ENCODE peak calls at places on chromosomes 11 and 22, in seven cellular contexts. T is lower leg skin, S is lung, Z is IMR-90, W is A549, L is left lung, N is BJ. Q is an unnamed sample.

GRCh38 chr11:8768625-8769333 is 86.2 kb downstream of the RPL27A start:
- DNase-seq in T (no peak), S (peak; percentile 57), Z (peak; percentile 89), W (no peak), L (peak; percentile 75), N (no peak), Q (no peak)

GRCh38 chr22:40819741-40820140 is 595 bp upstream of the SLC25A17 start:
- DNase-seq in T (no peak), S (no peak), Z (peak; percentile 42), W (no peak), L (no peak), N (no peak), Q (no peak)

GRCh38 chr22:29359469-29359868 is 28.9 kb downstream of the AP1B1 start:
- DNase-seq in T (no peak), S (peak; percentile 37), Z (peak; percentile 53), W (peak; percentile 28), L (no peak), N (no peak), Q (peak; percentile 45)

GRCh38 chr22:44828193-44828592 is 75.8 kb downstream of the ARHGAP8 start:
- DNase-seq in T (no peak), S (no peak), Z (no peak), W (peak; percentile 21), L (no peak), N (no peak), Q (no peak)

GRCh38 chr11:125117429-125117828 is 6.0 kb upstream of the TMEM218 start:
- DNase-seq in T (no peak), S (no peak), Z (no peak), W (no peak), L (no peak), N (no peak), Q (no peak)

GRCh38 chr22:36796629-36797175 is 20.1 kb downstream of the PVALB start:
- DNase-seq in T (no peak), S (no peak), Z (no peak), W (no peak), L (no peak), N (no peak), Q (no peak)

GRCh38 chr11:17267576-17267975 is 9.0 kb upstream of the NUCB2 start:
- DNase-seq in T (no peak), S (no peak), Z (peak; percentile 33), W (peak; percentile 86), L (no peak), N (peak; percentile 44), Q (no peak)

GRCh38 chr11:48193876-48194275 is 22.7 kb upstream of the OR4B1 start:
- DNase-seq in T (no peak), S (no peak), Z (peak; percentile 94), W (no peak), L (no peak), N (no peak), Q (no peak)

GRCh38 chr11:15774021-15774862 is 582.1 kb downstream of the SOX6 start:
- DNase-seq in T (no peak), S (no peak), Z (no peak), W (no peak), L (no peak), N (no peak), Q (no peak)

GRCh38 chr22:42920101-42920820 is 63.2 kb upstream of the ARFGAP3 start:
- DNase-seq in T (no peak), S (no peak), Z (peak; percentile 39), W (no peak), L (no peak), N (no peak), Q (no peak)

GRCh38 chr22:24997023-24997422 is 44.5 kb downstream of the KIAA1671 start:
- DNase-seq in T (no peak), S (no peak), Z (no peak), W (no peak), L (no peak), N (no peak), Q (no peak)

GRCh38 chr22:30452861-30453260 is 19.0 kb downstream of the SEC14L3 start:
- DNase-seq in T (no peak), S (no peak), Z (no peak), W (no peak), L (no peak), N (no peak), Q (no peak)

GRCh38 chr22:47605886-47606285 is 843.4 kb downstream of the TBC1D22A start:
- DNase-seq in T (no peak), S (no peak), Z (no peak), W (no peak), L (no peak), N (no peak), Q (no peak)

GRCh38 chr11:112610494-112610893 is 349.8 kb upstream of the PLET1 start:
- DNase-seq in T (no peak), S (no peak), Z (no peak), W (no peak), L (no peak), N (no peak), Q (no peak)

GRCh38 chr11:134712228-134713145 is 300.4 kb upstream of the B3GAT1 start:
- DNase-seq in T (no peak), S (no peak), Z (no peak), W (no peak), L (no peak), N (no peak), Q (no peak)

GRCh38 chr11:118918128-118918685 is 7.5 kb downstream of the BCL9L start:
- DNase-seq in T (peak; percentile 86), S (peak; percentile 76), Z (peak; percentile 91), W (no peak), L (peak; percentile 80), N (peak; percentile 87), Q (peak; percentile 90)

GRCh38 chr11:65862191-65862735 is 2.0 kb downstream of the MUS81 start:
- DNase-seq in T (no peak), S (no peak), Z (no peak), W (no peak), L (no peak), N (no peak), Q (no peak)

GRCh38 chr11:69531717-69532088 is 50.2 kb downstream of the LINC01488 start:
- DNase-seq in T (no peak), S (no peak), Z (no peak), W (no peak), L (no peak), N (no peak), Q (no peak)

GRCh38 chr11:12723410-12724297 is 49.4 kb downstream of the TEAD1 start:
- DNase-seq in T (peak; percentile 44), S (peak; percentile 34), Z (peak; percentile 45), W (peak; percentile 85), L (no peak), N (no peak), Q (no peak)

GRCh38 chr11:123072762-123073161 is 10.8 kb upstream of the HSPA8 start:
- DNase-seq in T (no peak), S (no peak), Z (no peak), W (no peak), L (no peak), N (no peak), Q (no peak)

GRCh38 chr22:29470159-29470855 is 9.7 kb upstream of the NEFH start:
- DNase-seq in T (peak; percentile 30), S (peak; percentile 76), Z (peak; percentile 24), W (peak; percentile 66), L (peak; percentile 54), N (no peak), Q (no peak)

GRCh38 chr11:104916442-104916841 is 18.2 kb upstream of the CASP12 start:
- DNase-seq in T (no peak), S (no peak), Z (peak; percentile 56), W (no peak), L (no peak), N (no peak), Q (no peak)

GRCh38 chr22:46774456-46775363 is 12.3 kb downstream of the TBC1D22A start:
- DNase-seq in T (no peak), S (no peak), Z (no peak), W (no peak), L (no peak), N (no peak), Q (no peak)

GRCh38 chr22:44202261-44202789 is 21.6 kb downstream of the PARVG start:
- DNase-seq in T (no peak), S (no peak), Z (peak; percentile 90), W (no peak), L (no peak), N (peak; percentile 73), Q (peak; percentile 58)

GRCh38 chr11:1490651-1491050 is 4.1 kb upstream of the MOB2 start:
- DNase-seq in T (no peak), S (no peak), Z (no peak), W (no peak), L (no peak), N (no peak), Q (no peak)

GRCh38 chr11:29518389-29519174 is 498.2 kb downstream of the KCNA4 start:
- DNase-seq in T (no peak), S (no peak), Z (no peak), W (no peak), L (no peak), N (no peak), Q (no peak)

GRCh38 chr11:92083123-92083522 is 141.5 kb upstream of the FAT3 start:
- DNase-seq in T (no peak), S (no peak), Z (no peak), W (no peak), L (no peak), N (no peak), Q (no peak)
- H3K4me3 ChIP-seq in T (no peak overlapping the region), S (no peak overlapping the region), Z (no peak overlapping the region), W (no peak overlapping the region), L (no peak overlapping the region), N (no peak overlapping the region), Q (no peak overlapping the region)

DNA sequence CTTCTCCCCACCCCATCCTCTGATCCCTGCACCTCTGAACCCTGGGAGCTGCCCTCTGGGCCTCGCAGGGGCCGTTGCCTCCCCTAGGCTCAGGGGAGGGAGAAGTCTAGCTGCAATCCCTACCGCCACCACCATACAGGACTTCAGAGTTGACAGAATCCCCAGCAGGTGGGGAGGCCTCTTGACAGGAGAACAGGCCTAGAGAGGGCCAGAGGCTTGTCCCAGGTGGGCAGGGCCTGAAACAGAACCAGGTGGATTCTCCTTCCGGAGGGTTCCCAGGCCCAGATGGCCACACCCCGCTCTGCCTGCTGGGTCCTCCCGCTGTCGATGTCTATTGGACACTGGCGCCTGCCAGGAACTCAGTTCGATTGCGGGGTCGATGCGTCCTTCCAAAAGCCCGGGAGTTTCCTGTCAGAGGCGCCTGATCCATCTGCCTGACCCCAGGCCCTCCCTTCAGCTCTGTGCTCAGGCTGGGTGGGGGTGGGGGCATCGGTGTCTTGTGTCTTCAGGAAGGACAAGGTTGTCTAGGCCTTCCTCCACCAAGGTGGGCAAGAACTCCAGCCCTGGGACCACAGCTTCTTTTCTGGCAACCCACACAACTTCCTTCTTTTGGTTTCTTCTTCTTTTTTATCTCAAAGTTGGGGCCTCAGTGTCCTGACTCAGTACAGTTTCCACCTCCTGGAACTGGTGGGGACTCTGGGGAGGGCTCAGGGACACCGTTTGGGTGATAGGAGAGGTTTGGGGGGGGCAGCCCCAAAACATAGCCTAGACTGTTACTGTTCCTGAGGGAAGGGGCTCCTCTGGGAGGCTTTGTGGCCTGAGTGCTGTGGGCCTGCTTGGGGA is 6.4 kb downstream of the STARD10 start:
- DNase-seq in T (no peak), S (no peak), Z (no peak), W (peak; percentile 51), L (no peak), N (no peak), Q (no peak)
- TF ChIP-seq CTCF in T (no peak), S (no peak), Z (no peak), W (no peak), L (no peak), N (no peak), Q (peak; percentile 3)

GRCh38 chr11:64771861-64772260 is 6.5 kb downstream of the SF1 start:
- DNase-seq in T (no peak), S (no peak), Z (no peak), W (no peak), L (no peak), N (no peak), Q (no peak)
- H3K4me3 ChIP-seq in T (no peak overlapping the region), S (no peak overlapping the region), Z (no peak overlapping the region), W (no peak overlapping the region), L (no peak overlapping the region), N (no peak overlapping the region), Q (no peak overlapping the region)

GRCh38 chr11:64224891-64225607 is 937 bp downstream of the TRPT1 start:
- DNase-seq in T (no peak), S (no peak), Z (no peak), W (no peak), L (no peak), N (no peak), Q (no peak)
- TF ChIP-seq CTCF in T (no peak), S (no peak), Z (no peak), W (no peak), L (no peak), N (no peak), Q (no peak)

Q was measured in astrocyte of the cerebellum.